ENCODE peak calls at places on chromosome 20, in nine cellular contexts. M, V, I, P, U, K, Q, C and J are unnamed samples. For H3K27me3, the result is how much of the 10 kb centered on the place peaks cover.

GRCh38 chr20:2296545-2297351 is 947 bp downstream of the TGM3 start:
- DNase-seq in P (no peak), M (no peak), I (no peak), Q (no peak), U (no peak), V (no peak), K (no peak), C (no peak), J (peak)

GRCh38 chr20:25015986-25016385 is 23.4 kb upstream of the APMAP start:
- DNase-seq in M (no peak), C (no peak), Q (no peak), P (peak), K (no peak), V (no peak), U (no peak), I (no peak), J (peak)

GRCh38 chr20:46683939-46684750 is 5.1 kb downstream of the TP53RK start:
- DNase-seq in Q (no peak), V (peak), U (peak), P (peak), I (peak), M (peak), C (peak), K (peak), J (peak)

GRCh38 chr20:53517146-53517545 is 76.5 kb downstream of the ZNF217 start:
- DNase-seq in K (peak), C (no peak), Q (no peak), P (no peak), M (no peak), V (peak), I (no peak), U (no peak), J (no peak)

GRCh38 chr20:50987493-50988210 is 29.0 kb downstream of the MOCS3 start:
- DNase-seq in C (peak), U (peak), P (no peak), I (no peak), M (peak), V (peak), K (peak), Q (peak), J (peak)

GRCh38 chr20:31663838-31664695 is 26.4 kb downstream of the COX4I2 start:
- DNase-seq in C (no peak), M (no peak), Q (no peak), K (peak), V (peak), I (peak), P (peak), U (no peak), J (peak)

GRCh38 chr20:35568645-35569044 is 26.8 kb downstream of the ERGIC3 start:
- DNase-seq in P (peak), M (peak), K (no peak), Q (peak), V (peak), C (no peak), I (no peak), U (no peak), J (peak)

GRCh38 chr20:56752274-56752673 is 123.2 kb downstream of the TFAP2C start:
- DNase-seq in I (no peak), U (no peak), Q (no peak), M (no peak), C (no peak), K (no peak), V (no peak), P (no peak), J (peak)

GRCh38 chr20:341682-342081 is 5.2 kb upstream of the NRSN2 start:
- DNase-seq in P (no peak), Q (no peak), K (peak), I (no peak), U (peak), V (peak), C (no peak), M (no peak), J (no peak)

GRCh38 chr20:37236462-37236861 is 25.2 kb downstream of the GHRH start:
- DNase-seq in V (no peak), Q (no peak), I (no peak), C (no peak), K (no peak), P (no peak), M (no peak), U (no peak), J (no peak)

GRCh38 chr20:53413188-53413631 is 180.4 kb downstream of the ZNF217 start:
- DNase-seq in U (no peak), M (peak), V (peak), C (no peak), P (peak), K (peak), Q (peak), I (peak), J (peak)

GRCh38 chr20:36344517-36345132 is 38.5 kb downstream of the DLGAP4 start:
- DNase-seq in I (no peak), P (no peak), C (no peak), M (no peak), V (peak), K (peak), U (peak), Q (peak), J (peak)

GRCh38 chr20:47790032-47790965 is 5.0 kb upstream of the SULF2 start:
- DNase-seq in K (no peak), I (no peak), C (no peak), P (no peak), V (peak), U (no peak), M (no peak), Q (no peak), J (no peak)

GRCh38 chr20:41428285-41428684 is 61.7 kb upstream of the EMILIN3 start:
- DNase-seq in V (peak), K (no peak), Q (no peak), P (no peak), I (no peak), U (no peak), C (no peak), M (no peak), J (no peak)

GRCh38 chr20:36274248-36274841 is 31.8 kb upstream of the DLGAP4 start:
- DNase-seq in V (no peak), P (no peak), C (no peak), U (no peak), I (no peak), M (no peak), K (no peak), Q (no peak), J (no peak)

GRCh38 chr20:16368645-16369292 is 204.5 kb downstream of the KIF16B start:
- DNase-seq in Q (no peak), P (no peak), K (no peak), U (no peak), I (no peak), C (no peak), M (no peak), V (peak), J (no peak)

GRCh38 chr20:11235058-11235457 is 561.3 kb upstream of the JAG1 start:
- DNase-seq in I (no peak), K (no peak), C (no peak), U (peak), V (no peak), P (no peak), Q (no peak), M (no peak), J (peak)

GRCh38 chr20:14604143-14604542 is 266.7 kb upstream of the FLRT3 start:
- DNase-seq in I (no peak), C (no peak), Q (no peak), P (no peak), M (no peak), V (no peak), K (no peak), U (no peak), J (no peak)

GRCh38 chr20:49346682-49347081 is 68.8 kb upstream of the ZNFX1 start:
- DNase-seq in Q (no peak), K (no peak), V (no peak), U (no peak), I (no peak), C (no peak), M (no peak), P (no peak), J (no peak)
- H3K27me3 ChIP-seq in Q (under half), K (under half), V (under half), U (under half), I (under half), C (under half), M (under half), P (under half), J (under half)

GRCh38 chr20:3812259-3812681 is 8.1 kb upstream of the AP5S1 start:
- DNase-seq in I (peak), U (no peak), V (no peak), C (no peak), P (no peak), Q (no peak), K (no peak), M (no peak), J (no peak)

GRCh38 chr20:3805594-3806264 is 9.6 kb downstream of the CDC25B start:
- DNase-seq in P (no peak), I (peak), K (no peak), C (no peak), Q (no peak), U (no peak), V (no peak), M (no peak), J (no peak)

GRCh38 chr20:3811421-3812258 is 8.7 kb upstream of the AP5S1 start:
- DNase-seq in Q (no peak), C (peak), I (peak), K (peak), M (no peak), U (peak), V (peak), P (peak), J (no peak)

GRCh38 chr20:3808141-3808479 is 12.0 kb downstream of the CDC25B start:
- DNase-seq in Q (no peak), I (peak), C (peak), M (no peak), P (peak), V (peak), U (peak), K (peak), J (no peak)

GRCh38 chr20:3808544-3808943 is 11.8 kb upstream of the AP5S1 start:
- DNase-seq in I (no peak), P (no peak), K (no peak), U (no peak), Q (no peak), M (no peak), V (no peak), C (no peak), J (no peak)
- TF ChIP-seq CTCF in I (no peak), P (no peak), K (no peak), U (no peak), Q (no peak), M (no peak), V (no peak), C (no peak), J (no peak)

DNA sequence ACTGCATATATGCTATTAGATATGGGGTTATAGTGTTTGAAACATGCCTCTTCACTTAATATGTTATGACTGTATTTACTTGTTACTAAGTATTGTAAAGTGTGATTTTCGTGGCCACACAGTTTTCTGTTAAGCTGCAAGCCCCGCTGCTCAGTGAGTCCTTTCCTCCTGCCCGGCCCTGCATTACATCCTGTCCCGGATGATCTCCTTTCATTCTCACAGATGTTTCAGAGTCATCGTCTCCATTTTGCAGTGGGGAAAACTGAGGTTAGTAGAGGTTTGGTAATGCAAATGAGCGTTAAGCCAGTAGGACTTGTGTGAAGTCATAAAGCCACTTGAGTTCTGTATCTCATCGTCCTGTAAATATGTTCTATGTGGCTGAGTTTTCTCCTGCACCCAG is 155.5 kb downstream of the CFAP61 start:
- DNase-seq in P (no peak), Q (peak), K (no peak), V (no peak), U (no peak), I (no peak), C (no peak), M (no peak), J (no peak)
- H3K27me3 ChIP-seq in P (under half), Q (under half), K (under half), V (under half), U (under half), I (under half), C (under half), M (under half), J (under half)

GRCh38 chr20:3590164-3590563 is 73.0 kb downstream of the GFRA4 start:
- DNase-seq in K (no peak), M (no peak), P (no peak), U (no peak), C (no peak), Q (no peak), I (no peak), V (no peak), J (no peak)

GRCh38 chr20:3592931-3593330 is 70.3 kb downstream of the GFRA4 start:
- DNase-seq in I (no peak), M (no peak), U (no peak), P (no peak), C (no peak), Q (no peak), V (no peak), K (no peak), J (no peak)

DNA sequence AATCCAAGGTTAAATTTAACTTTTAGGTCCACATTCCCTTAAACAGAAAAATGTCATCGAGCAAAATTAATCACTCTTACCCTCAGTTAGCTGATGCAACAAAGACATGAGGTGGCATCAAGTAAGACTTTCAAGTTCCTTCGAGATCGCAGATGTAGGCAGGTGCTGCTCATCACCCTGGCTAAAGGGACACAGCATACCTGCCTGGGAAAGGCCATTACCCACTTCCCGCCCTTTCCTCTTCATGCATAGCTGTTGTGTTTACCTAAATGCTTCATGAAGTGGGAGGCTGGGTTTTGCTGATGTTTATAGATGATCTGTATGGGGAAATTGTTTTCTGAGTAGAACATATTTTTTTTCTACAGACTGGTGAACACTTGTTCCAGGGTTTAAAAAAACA is 67.7 kb downstream of the GFRA4 start:
- DNase-seq in M (no peak), I (no peak), C (no peak), U (no peak), V (no peak), K (no peak), P (no peak), Q (no peak), J (no peak)
- TF ChIP-seq CTCF in M (no peak), I (no peak), C (no peak), U (no peak), V (no peak), K (no peak), P (no peak), Q (no peak), J (no peak)

GRCh38 chr20:58225490-58226200 is 2.8 kb downstream of the ANKRD60 start:
- DNase-seq in M (no peak), V (no peak), K (no peak), U (no peak), I (no peak), Q (no peak), C (no peak), P (no peak), J (no peak)

GRCh38 chr20:58222446-58222845 is 6.0 kb downstream of the ANKRD60 start:
- DNase-seq in C (no peak), K (no peak), M (no peak), I (no peak), V (no peak), P (no peak), U (no peak), Q (no peak), J (no peak)

GRCh38 chr20:58224974-58225373 is 3.5 kb downstream of the ANKRD60 start:
- DNase-seq in M (no peak), K (no peak), P (no peak), Q (no peak), C (no peak), V (no peak), I (no peak), U (no peak), J (no peak)

GRCh38 chr20:58223358-58223941 is 5.0 kb downstream of the ANKRD60 start:
- DNase-seq in I (no peak), C (no peak), Q (no peak), P (no peak), M (no peak), U (no peak), V (no peak), K (no peak), J (no peak)

DNA sequence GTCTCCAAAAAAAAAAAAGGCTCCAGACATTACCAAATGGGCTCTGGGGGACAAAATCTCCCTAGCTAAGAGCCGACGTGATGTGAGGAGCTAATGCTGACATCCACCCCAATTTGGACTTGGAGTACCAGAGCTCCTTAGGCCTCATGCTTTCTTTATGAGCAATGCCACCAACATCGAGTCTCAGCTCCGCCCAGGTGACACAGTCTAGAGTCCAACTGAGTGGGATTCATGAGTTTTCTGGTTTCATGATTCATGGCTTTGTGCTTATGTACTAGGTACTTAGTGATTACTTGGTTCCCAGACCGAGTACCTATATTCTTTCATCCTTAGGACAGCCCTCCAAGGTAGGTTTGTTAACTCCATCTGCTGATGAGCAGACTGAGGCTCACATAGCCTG is 4.4 kb downstream of the ANKRD60 start:
- DNase-seq in I (no peak), K (no peak), P (no peak), Q (no peak), U (no peak), V (no peak), C (no peak), M (no peak), J (no peak)
- H3K27me3 ChIP-seq in I (half or more), K (under half), P (half or more), Q (half or more), U (under half), V (half or more), C (half or more), M (half or more), J (under half)